ENCODE peak calls at places on chromosomes 6 and 20, in four cellular contexts. J is RPMI7951, Z is H4, S is Panc1. N is an unnamed sample.

GRCh38 chr20:19786311-19786710 is 28.3 kb downstream of the RIN2 start:
- DNase-seq in J (peak; percentile 99), Z (peak; percentile 74), S (no peak), N (peak; percentile 10)

GRCh38 chr6:62652692-62653328 is 366.8 kb upstream of the KHDRBS2 start:
- DNase-seq in J (peak; percentile 2), Z (no peak), S (no peak), N (no peak)

GRCh38 chr6:26292709-26293108 is 72.3 kb upstream of the BTN3A2 start:
- DNase-seq in S (no peak), Z (no peak), J (no peak), N (no peak)

GRCh38 chr20:56440346-56441007 is 27.9 kb upstream of the RTF2 start:
- DNase-seq in J (peak; percentile 91), S (no peak), Z (no peak), N (no peak)

GRCh38 chr20:62808211-62808865 is 3.7 kb downstream of the OGFR start:
- DNase-seq in S (no peak), Z (no peak), J (peak; percentile 71), N (peak; percentile 73)

GRCh38 chr6:11744753-11745152 is 33.9 kb downstream of the ADTRP start:
- DNase-seq in Z (no peak), S (no peak), J (peak; percentile 96), N (peak; percentile 39)

GRCh38 chr6:163679753-163680152 is 265.2 kb downstream of the QKI start:
- DNase-seq in S (no peak), Z (no peak), J (no peak), N (no peak)

GRCh38 chr20:64079273-64080012 is at the start of gene RGS19:
- DNase-seq in S (no peak), J (peak; percentile 74), Z (peak; percentile 52), N (peak; percentile 81)

GRCh38 chr6:45420083-45420908 is 42.6 kb upstream of the SUPT3H start:
- DNase-seq in J (peak; percentile 63), Z (peak; percentile 80), S (no peak), N (no peak)

GRCh38 chr6:24492475-24492874 is 2.3 kb upstream of the ALDH5A1 start:
- DNase-seq in S (no peak), J (no peak), Z (no peak), N (peak; percentile 63)

N was measured in SK-MEL-5.